ENCODE peak calls at places on chromosomes 1 and 21, in eight cellular contexts. D is DND-41; R is epithelial cell of esophagus; I is AG10803; E is tibial nerve; L is CD8-positive, alpha-beta T cell; B is A549; G is HL-60. P is an unnamed sample.

GRCh38 chr1:182962554-182963115 is 9.7 kb upstream of the SHCBP1L start:
- DNase-seq in I (peak), G (peak), B (peak), D (peak), L (no peak), E (peak), R (peak), P (peak)

GRCh38 chr1:30668546-30669327 is 54.6 kb downstream of the MATN1 start:
- DNase-seq in I (peak), E (no peak), D (no peak), R (no peak), G (no peak), B (no peak), L (no peak), P (no peak)

GRCh38 chr21:43644609-43645008 is 14.7 kb downstream of the HSF2BP start:
- DNase-seq in R (peak), B (no peak), E (no peak), D (no peak), L (no peak), G (no peak), I (peak), P (no peak)

GRCh38 chr1:117368116-117369108 is 1.2 kb downstream of the MAN1A2 start:
- DNase-seq in B (peak), E (no peak), D (peak), L (no peak), I (peak), R (peak), G (no peak), P (peak)

GRCh38 chr1:207787776-207788175 is 35.9 kb downstream of the CD46 start:
- DNase-seq in R (peak), B (no peak), E (no peak), D (no peak), I (no peak), L (no peak), G (no peak), P (no peak)

GRCh38 chr1:237340892-237341291 is 298.9 kb downstream of the RYR2 start:
- DNase-seq in I (no peak), L (no peak), R (no peak), B (no peak), G (no peak), D (no peak), E (no peak), P (no peak)

GRCh38 chr1:61056674-61057439 is 25.5 kb upstream of the NFIA start:
- DNase-seq in L (peak), E (peak), D (no peak), R (peak), B (no peak), I (peak), G (peak), P (no peak)

GRCh38 chr1:40820911-40821693 is 37.5 kb downstream of the KCNQ4 start:
- DNase-seq in B (no peak), D (no peak), L (no peak), R (no peak), I (no peak), G (no peak), E (no peak), P (no peak)

GRCh38 chr1:168939131-168939946 is 167.2 kb upstream of the ATP1B1 start:
- DNase-seq in L (no peak), G (no peak), B (no peak), I (no peak), E (no peak), D (no peak), R (peak), P (no peak)

GRCh38 chr1:214116258-214116657 is 128.5 kb downstream of the PROX1 start:
- DNase-seq in L (no peak), D (no peak), E (no peak), R (no peak), B (no peak), I (no peak), G (no peak), P (no peak)

GRCh38 chr1:27971674-27972073 is 11.9 kb downstream of the XKR8 start:
- DNase-seq in E (no peak), D (no peak), R (no peak), B (no peak), G (no peak), L (no peak), I (no peak), P (no peak)

GRCh38 chr1:234300096-234300495 is 73.2 kb upstream of the COA6 start:
- DNase-seq in B (no peak), I (no peak), L (no peak), R (no peak), E (no peak), D (no peak), G (no peak), P (no peak)

GRCh38 chr1:119731741-119732430 is 20.2 kb downstream of the PHGDH start:
- DNase-seq in B (no peak), E (no peak), D (no peak), I (no peak), G (no peak), L (no peak), R (no peak), P (no peak)

GRCh38 chr1:222995230-222995580 is 147.8 kb downstream of the TLR5 start:
- DNase-seq in G (no peak), B (no peak), I (peak), D (no peak), E (no peak), L (no peak), R (peak), P (no peak)

GRCh38 chr1:24149854-24150227 is 6.9 kb upstream of the IL22RA1 start:
- DNase-seq in E (no peak), B (peak), I (peak), R (peak), D (no peak), G (peak), L (no peak), P (no peak)

GRCh38 chr21:26972131-26972707 is 5.3 kb upstream of the ADAMTS5 start:
- DNase-seq in R (no peak), D (no peak), G (peak), I (no peak), E (no peak), B (no peak), L (no peak), P (no peak)

GRCh38 chr1:172335377-172335776 is 85.1 kb upstream of the C1orf105 start:
- DNase-seq in L (no peak), G (no peak), I (no peak), E (no peak), R (no peak), B (no peak), D (no peak), P (no peak)

GRCh38 chr1:185293967-185294542 is 23.0 kb downstream of the IVNS1ABP start:
- DNase-seq in G (no peak), E (no peak), L (no peak), D (no peak), B (no peak), R (no peak), I (no peak), P (no peak)

GRCh38 chr1:185300152-185300551 is 16.9 kb downstream of the IVNS1ABP start:
- DNase-seq in R (no peak), E (no peak), B (no peak), L (no peak), D (no peak), G (no peak), I (no peak), P (no peak)

GRCh38 chr1:185292237-185292636 is 24.8 kb downstream of the IVNS1ABP start:
- DNase-seq in B (no peak), D (no peak), E (no peak), L (no peak), R (no peak), G (no peak), I (no peak), P (no peak)

DNA sequence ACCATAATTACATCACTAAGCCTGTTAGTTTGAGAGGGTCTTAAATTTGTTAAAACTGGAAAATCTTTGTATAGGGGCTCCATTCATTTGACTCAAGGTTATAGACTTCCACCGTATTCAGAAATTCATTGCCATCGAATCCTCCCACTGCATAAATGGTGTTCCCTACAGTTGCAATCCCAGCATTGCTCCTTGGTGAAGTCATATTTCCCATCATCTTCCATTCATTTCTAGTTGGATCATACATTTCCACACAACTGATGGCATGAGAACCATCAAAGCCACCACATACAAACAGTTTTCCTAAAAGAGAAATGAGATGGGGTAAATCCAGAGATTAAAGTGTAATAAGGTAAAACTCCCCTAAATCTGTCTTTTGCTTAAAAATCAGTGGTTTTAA is 19.1 kb downstream of the IVNS1ABP start:
- DNase-seq in R (no peak), E (no peak), B (no peak), G (no peak), I (peak), L (no peak), D (no peak), P (no peak)
- H3K4me3 ChIP-seq in R (no peak), E (no peak), B (no peak), G (no peak), I (no peak), L (no peak), D (no peak), P (no peak)

GRCh38 chr1:194466706-194467105 is 1280.3 kb upstream of the B3GALT2 start:
- DNase-seq in E (no peak), R (peak), D (no peak), G (no peak), B (no peak), L (no peak), I (no peak), P (no peak)
- TF ChIP-seq CTCF in E (no peak), R (peak), D (peak), G (no peak), B (no peak), L (no peak), I (no peak), P (no peak)

DNA sequence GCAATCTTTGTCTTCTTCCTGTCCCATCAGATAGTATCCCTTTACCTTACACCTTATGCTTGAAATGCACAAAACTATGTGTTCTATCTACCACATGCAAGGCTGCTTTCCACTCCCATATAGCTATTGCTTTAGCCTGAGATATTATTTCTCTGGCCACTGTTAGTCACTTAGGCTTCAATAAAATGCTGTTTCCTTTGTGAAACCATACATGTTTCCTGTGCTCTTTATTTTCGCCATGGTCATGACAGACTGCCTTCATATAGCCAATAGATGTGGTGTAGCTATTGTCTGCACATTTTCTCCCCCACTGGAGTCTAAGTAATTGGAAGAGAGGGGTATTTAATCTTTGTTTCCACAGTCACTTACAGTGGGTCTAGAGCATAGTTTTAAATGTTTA is 108.4 kb downstream of the GREM2 start:
- DNase-seq in I (no peak), L (no peak), G (no peak), E (no peak), B (no peak), D (no peak), R (no peak), P (no peak)
- H3K4me3 ChIP-seq in I (no peak), L (no peak), G (no peak), E (no peak), B (no peak), D (no peak), R (no peak), P (no peak)

GRCh38 chr1:175377394-175377793 is 184.8 kb upstream of the KIAA0040 start:
- DNase-seq in B (no peak), E (no peak), G (no peak), L (no peak), D (no peak), I (no peak), R (no peak), P (no peak)

GRCh38 chr1:175373786-175374623 is 181.4 kb upstream of the KIAA0040 start:
- DNase-seq in I (no peak), D (peak), R (no peak), G (peak), B (peak), L (no peak), E (no peak), P (peak)

GRCh38 chr1:175376194-175376593 is 183.6 kb upstream of the KIAA0040 start:
- DNase-seq in E (no peak), R (peak), I (no peak), L (no peak), D (no peak), G (no peak), B (peak), P (peak)
- TF ChIP-seq CTCF in E (no peak), R (peak), I (peak), L (no peak), D (peak), G (peak), B (peak), P (peak)

GRCh38 chr1:212699104-212699838 is 369 bp downstream of the BATF3 start:
- DNase-seq in B (peak), L (peak), D (peak), E (no peak), G (no peak), I (peak), R (peak), P (peak)
- H3K4me3 ChIP-seq in B (peak), L (peak), D (peak), E (peak), G (peak), I (peak), R (peak), P (peak)

P was measured in GM12865.